ENCODE peak calls at places on chromosomes 7 and 10, in five cellular contexts. Z, R, H, O and J are unnamed samples.

GRCh38 chr7:117157121-117157870 is 165.6 kb downstream of the WNT2 start:
- DNase-seq in O (no peak), Z (no peak), H (peak), R (peak), J (no peak)

GRCh38 chr10:77240042-77240619 is 397.5 kb downstream of the KCNMA1 start:
- DNase-seq in O (no peak), R (no peak), H (no peak), Z (no peak), J (no peak)

GRCh38 chr7:51430480-51431086 is 114.0 kb upstream of the COBL start:
- DNase-seq in R (peak), O (peak), H (peak), Z (peak), J (peak)

GRCh38 chr10:113094114-113094486 is 144.1 kb downstream of the TCF7L2 start:
- DNase-seq in Z (no peak), O (no peak), H (no peak), R (no peak), J (no peak)

GRCh38 chr7:98836811-98837631 is 32.8 kb downstream of the TMEM130 start:
- DNase-seq in Z (peak), H (peak), O (peak), R (peak), J (peak)

GRCh38 chr10:33066558-33067236 is 108.7 kb upstream of the ITGB1 start:
- DNase-seq in Z (no peak), H (peak), R (no peak), O (no peak), J (no peak)

GRCh38 chr10:133122171-133122935 is 34.6 kb downstream of the ADGRA1 start:
- DNase-seq in O (no peak), H (no peak), R (no peak), Z (no peak), J (no peak)

GRCh38 chr7:138091073-138091472 is 14.8 kb downstream of the AKR1D1 start:
- DNase-seq in Z (no peak), O (no peak), R (no peak), H (no peak), J (no peak)

GRCh38 chr7:143882020-143882610 is 19.9 kb downstream of the TCAF1 start:
- DNase-seq in R (no peak), Z (peak), O (peak), H (peak), J (peak)

GRCh38 chr7:114574384-114574783 is 159.8 kb downstream of the FOXP2 start:
- DNase-seq in H (peak), O (no peak), R (no peak), Z (no peak), J (no peak)

GRCh38 chr7:87875151-87876039 is 765 bp downstream of the SLC25A40 start:
- DNase-seq in O (no peak), H (no peak), Z (no peak), R (peak), J (peak)

GRCh38 chr7:120809260-120809659 is 48.7 kb downstream of the TSPAN12 start:
- DNase-seq in O (no peak), R (no peak), Z (no peak), H (no peak), J (no peak)

GRCh38 chr7:26857534-26858228 is 6.7 kb downstream of the SKAP2 start:
- DNase-seq in H (no peak), R (peak), O (no peak), Z (peak), J (peak)

DNA sequence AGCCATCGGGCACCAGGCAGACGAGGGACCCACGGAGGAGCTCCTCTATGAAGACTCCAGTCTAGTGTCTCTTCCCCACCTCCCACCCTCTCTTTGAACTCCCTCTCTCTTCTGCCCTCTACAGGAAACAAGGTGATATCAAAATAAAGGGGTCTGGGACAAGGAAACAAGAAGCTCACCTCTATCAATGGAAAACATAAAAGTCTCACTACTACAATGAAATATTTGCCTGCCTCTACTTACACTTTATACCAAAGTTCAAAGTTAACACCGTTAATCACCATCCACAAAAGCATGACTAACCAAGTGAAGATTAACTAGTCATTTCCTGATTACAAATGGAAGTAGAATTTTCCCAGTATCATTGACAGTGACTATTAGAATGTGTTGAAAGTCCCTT is 82.2 kb downstream of the PARD3 start:
- DNase-seq in R (no peak), O (no peak), Z (no peak), H (peak), J (no peak)
- TF ChIP-seq CTCF in R (no peak), O (peak), Z (peak), H (peak), J (peak)

GRCh38 chr10:418894-419293 is 270.6 kb downstream of the DIP2C start:
- DNase-seq in Z (no peak), O (no peak), H (no peak), R (no peak), J (no peak)

GRCh38 chr10:412109-412508 is 276.9 kb downstream of the ZMYND11 start:
- DNase-seq in Z (no peak), O (no peak), H (no peak), R (no peak), J (no peak)

GRCh38 chr10:420154-421121 is 269.0 kb downstream of the DIP2C start:
- DNase-seq in Z (no peak), H (peak), R (no peak), O (no peak), J (no peak)

GRCh38 chr10:413662-414071 is 275.8 kb downstream of the DIP2C start:
- DNase-seq in Z (no peak), H (no peak), O (no peak), R (no peak), J (no peak)

GRCh38 chr10:416091-416515 is 273.4 kb downstream of the DIP2C start:
- DNase-seq in Z (no peak), H (peak), O (no peak), R (no peak), J (no peak)
- TF ChIP-seq CTCF in Z (no peak), H (no peak), O (peak), R (no peak), J (no peak)

GRCh38 chr7:111229951-111230350 is 139.0 kb downstream of the LRRN3 start:
- DNase-seq in H (no peak), O (no peak), Z (no peak), R (no peak), J (no peak)
- TF ChIP-seq CTCF in H (no peak), O (no peak), Z (no peak), R (no peak), J (no peak)

DNA sequence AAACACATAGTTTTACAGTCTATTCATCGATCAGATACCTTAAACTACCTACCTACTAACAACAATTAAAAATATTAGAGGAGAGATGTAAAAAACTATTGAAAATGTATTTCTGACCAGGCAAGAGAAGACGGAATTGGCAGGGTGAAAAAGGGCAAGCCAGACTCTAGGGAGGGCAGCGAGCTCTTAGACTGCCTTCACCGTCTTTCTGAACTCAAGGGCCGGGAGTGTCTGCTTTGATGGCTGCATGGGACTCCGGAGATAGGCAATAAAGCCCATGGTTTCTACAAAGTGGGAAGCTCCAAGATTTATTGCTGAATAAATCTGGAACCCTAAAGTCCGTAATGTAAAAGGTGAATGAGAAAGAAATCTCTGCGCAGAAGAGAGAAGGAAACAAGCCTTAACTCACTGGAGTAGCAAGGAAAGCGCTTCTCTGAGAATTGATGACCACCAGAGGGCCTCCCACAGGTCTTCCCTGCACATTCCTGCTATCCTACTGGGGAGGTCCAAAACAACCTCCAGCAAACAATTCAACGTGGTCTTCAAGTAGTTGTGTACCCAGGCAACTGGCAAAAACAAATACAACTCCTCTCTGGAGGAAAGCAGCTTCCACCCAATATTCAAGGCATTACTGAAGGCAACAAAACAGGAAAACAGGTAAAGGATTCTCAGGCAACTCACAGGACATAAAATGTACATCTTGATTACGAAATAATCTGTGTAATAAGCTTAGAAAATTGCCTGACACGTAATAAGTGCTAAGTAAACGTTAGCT is 181.3 kb downstream of the SDK1 start:
- DNase-seq in R (peak), Z (peak), O (no peak), H (peak), J (peak)
- TF ChIP-seq CTCF in R (peak), Z (peak), O (peak), H (peak), J (peak)

DNA sequence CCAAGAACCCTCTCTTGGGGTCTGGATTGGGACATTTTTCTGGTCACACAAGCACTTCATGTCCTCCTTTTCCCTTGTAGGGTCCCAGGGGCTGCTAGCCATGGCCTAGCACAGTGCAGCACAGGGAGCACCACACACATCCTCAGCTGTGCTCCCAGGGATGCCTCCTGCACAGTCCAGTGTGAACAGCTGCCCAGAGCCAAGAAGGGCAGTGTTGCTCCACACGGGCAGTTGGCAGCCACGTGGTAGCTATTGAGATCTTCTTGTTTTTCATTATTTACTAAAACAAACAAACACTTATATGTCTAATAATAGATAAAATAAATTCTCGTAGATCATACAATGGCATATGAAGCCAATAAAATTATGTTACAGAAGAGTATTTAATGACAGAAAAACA is 13.9 kb upstream of the LANCL2 start:
- DNase-seq in O (no peak), R (no peak), Z (no peak), H (no peak), J (no peak)
- TF ChIP-seq CTCF in O (no peak), R (no peak), Z (no peak), H (no peak), J (no peak)

DNA sequence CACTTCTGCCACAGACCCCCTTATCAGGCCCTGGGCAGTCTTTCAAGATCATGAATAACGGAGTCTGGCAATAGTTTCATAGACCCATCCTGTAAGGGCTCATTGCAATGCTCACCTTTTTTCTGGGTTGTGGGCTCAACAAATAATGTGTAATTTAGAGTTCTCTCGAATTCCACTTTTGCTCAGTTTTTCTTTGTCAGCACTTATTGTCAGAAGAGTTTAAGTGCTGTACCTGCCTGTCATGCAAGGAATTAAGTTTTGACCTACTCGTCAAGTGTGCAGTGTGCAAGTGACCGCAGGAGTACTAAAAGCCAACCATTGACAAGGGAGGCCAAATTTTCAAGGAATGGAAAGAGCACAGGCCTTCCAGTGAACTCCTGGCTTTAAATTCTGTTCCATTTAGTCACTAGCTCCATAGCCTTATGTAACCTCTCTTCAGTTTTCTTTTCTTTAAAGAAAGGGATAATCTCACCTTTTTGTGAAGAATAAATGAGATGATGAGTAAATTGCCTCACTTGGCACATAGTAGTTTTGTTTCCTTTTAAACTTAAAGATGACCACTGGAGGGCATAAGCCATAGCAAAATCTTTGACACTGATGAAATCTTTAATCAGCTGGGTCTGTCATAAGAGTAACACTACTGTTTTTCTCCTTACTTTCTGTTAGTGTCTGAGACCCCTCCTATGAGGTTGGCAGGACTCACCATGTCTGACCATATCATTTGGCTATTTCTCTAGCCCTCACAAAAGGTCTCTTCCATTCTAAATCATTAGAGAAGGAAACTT is 313.3 kb downstream of the TYW1 start:
- DNase-seq in Z (no peak), O (no peak), H (no peak), R (no peak), J (no peak)
- TF ChIP-seq CTCF in Z (no peak), O (no peak), H (no peak), R (no peak), J (no peak)

GRCh38 chr7:70589590-70589989 is 542.4 kb upstream of the GALNT17 start:
- DNase-seq in Z (no peak), H (no peak), R (no peak), O (no peak), J (no peak)

GRCh38 chr7:70589010-70589409 is 542.9 kb upstream of the GALNT17 start:
- DNase-seq in R (no peak), O (no peak), Z (no peak), H (no peak), J (no peak)

GRCh38 chr7:70588610-70589009 is 543.3 kb upstream of the GALNT17 start:
- DNase-seq in Z (no peak), H (no peak), O (no peak), R (no peak), J (no peak)

GRCh38 chr7:70592171-70592570 is 539.8 kb upstream of the GALNT17 start:
- DNase-seq in O (no peak), R (no peak), H (no peak), Z (no peak), J (no peak)

GRCh38 chr7:70590126-70590854 is 541.7 kb upstream of the GALNT17 start:
- DNase-seq in O (no peak), H (no peak), R (peak), Z (no peak), J (no peak)
- TF ChIP-seq CTCF in O (no peak), H (no peak), R (no peak), Z (no peak), J (no peak)